ENCODE peak calls at places on chromosome 22, in eight cellular contexts. One of them, this sample, is unnamed.

GRCh38 chr22:39514373-39514973 is 5.9 kb upstream of the ATF4 start:
- DNase-seq in CD8-positive, alpha-beta T cell: peak; percentile 58
- DNase-seq in lung: no peak
- DNase-seq in K562: no peak
- DNase-seq in kidney: peak; percentile 66
- DNase-seq in tibial nerve: peak; percentile 72
- DNase-seq in cardiac muscle cell: peak; percentile 58
- DNase-seq in H9: peak; percentile 50
- DNase-seq in this sample: peak; percentile 89

GRCh38 chr22:32720924-32721323 is 80.6 kb upstream of the TIMP3 start:
- DNase-seq in CD8-positive, alpha-beta T cell: no peak
- DNase-seq in lung: no peak
- DNase-seq in K562: no peak
- DNase-seq in kidney: no peak
- DNase-seq in tibial nerve: no peak
- DNase-seq in cardiac muscle cell: no peak
- DNase-seq in H9: no peak
- DNase-seq in this sample: no peak

GRCh38 chr22:37604875-37605274 is 3.8 kb upstream of the GGA1 start:
- DNase-seq in CD8-positive, alpha-beta T cell: peak; percentile 63
- DNase-seq in lung: no peak
- DNase-seq in K562: no peak
- DNase-seq in kidney: no peak
- DNase-seq in tibial nerve: no peak
- DNase-seq in cardiac muscle cell: no peak
- DNase-seq in H9: no peak
- DNase-seq in this sample: no peak

GRCh38 chr22:38789606-38790005 is 4.3 kb downstream of the DNAL4 start:
- DNase-seq in CD8-positive, alpha-beta T cell: no peak
- DNase-seq in lung: no peak
- DNase-seq in K562: no peak
- DNase-seq in kidney: peak; percentile 2
- DNase-seq in tibial nerve: no peak
- DNase-seq in cardiac muscle cell: no peak
- DNase-seq in H9: no peak
- DNase-seq in this sample: no peak

GRCh38 chr22:48745842-48746788 is 1081.6 kb downstream of the BRD1 start:
- DNase-seq in CD8-positive, alpha-beta T cell: peak; percentile 7
- DNase-seq in lung: peak; percentile 22
- DNase-seq in K562: no peak
- DNase-seq in kidney: peak; percentile 59
- DNase-seq in tibial nerve: no peak
- DNase-seq in cardiac muscle cell: no peak
- DNase-seq in H9: peak; percentile 27
- DNase-seq in this sample: peak; percentile 48

GRCh38 chr22:19998232-19998951 is 18.2 kb downstream of the ARVCF start:
- DNase-seq in CD8-positive, alpha-beta T cell: no peak
- DNase-seq in lung: no peak
- DNase-seq in K562: no peak
- DNase-seq in kidney: peak; percentile 71
- DNase-seq in tibial nerve: no peak
- DNase-seq in cardiac muscle cell: peak; percentile 21
- DNase-seq in H9: no peak
- DNase-seq in this sample: no peak

GRCh38 chr22:37196539-37197450 is 8.7 kb upstream of the C1QTNF6 start:
- DNase-seq in CD8-positive, alpha-beta T cell: no peak
- DNase-seq in lung: peak; percentile 84
- DNase-seq in K562: no peak
- DNase-seq in kidney: peak; percentile 96
- DNase-seq in tibial nerve: peak; percentile 77
- DNase-seq in cardiac muscle cell: peak; percentile 61
- DNase-seq in H9: no peak
- DNase-seq in this sample: no peak

GRCh38 chr22:22684605-22685561 is 40.5 kb downstream of the GGTLC2 start:
- DNase-seq in CD8-positive, alpha-beta T cell: no peak
- DNase-seq in lung: no peak
- DNase-seq in K562: peak; percentile 77
- DNase-seq in kidney: no peak
- DNase-seq in tibial nerve: no peak
- DNase-seq in cardiac muscle cell: no peak
- DNase-seq in H9: peak; percentile 67
- DNase-seq in this sample: peak; percentile 86

GRCh38 chr22:33867118-33867863 is 53.0 kb downstream of the LARGE1 start:
- DNase-seq in CD8-positive, alpha-beta T cell: no peak
- DNase-seq in lung: no peak
- DNase-seq in K562: no peak
- DNase-seq in kidney: no peak
- DNase-seq in tibial nerve: no peak
- DNase-seq in cardiac muscle cell: no peak
- DNase-seq in H9: no peak
- DNase-seq in this sample: no peak
- TF ChIP-seq CTCF in CD8-positive, alpha-beta T cell: no peak
- TF ChIP-seq CTCF in lung: no peak
- TF ChIP-seq CTCF in K562: no peak
- TF ChIP-seq CTCF in kidney: no peak
- TF ChIP-seq CTCF in tibial nerve: no peak
- TF ChIP-seq CTCF in cardiac muscle cell: no peak
- TF ChIP-seq CTCF in H9: no peak
- TF ChIP-seq CTCF in this sample: no peak

GRCh38 chr22:46595545-46595944 is 24.6 kb upstream of the GRAMD4 start:
- DNase-seq in CD8-positive, alpha-beta T cell: no peak
- DNase-seq in lung: no peak
- DNase-seq in K562: no peak
- DNase-seq in kidney: peak; percentile 75
- DNase-seq in tibial nerve: no peak
- DNase-seq in cardiac muscle cell: no peak
- DNase-seq in H9: no peak
- DNase-seq in this sample: no peak
- H3K4me1 ChIP-seq in CD8-positive, alpha-beta T cell: peaks cover 15% of the 10 kb centered on the region
- H3K4me1 ChIP-seq in lung: peaks cover 6% of the 10 kb centered on the region
- H3K4me1 ChIP-seq in K562: peaks cover 42% of the 10 kb centered on the region
- H3K4me1 ChIP-seq in kidney: peaks cover 17% of the 10 kb centered on the region
- H3K4me1 ChIP-seq in tibial nerve: peaks cover 24% of the 10 kb centered on the region
- H3K4me1 ChIP-seq in cardiac muscle cell: peaks cover 27% of the 10 kb centered on the region
- H3K4me1 ChIP-seq in H9: peaks cover 2% of the 10 kb centered on the region
- H3K4me1 ChIP-seq in this sample: no peaks in the 10 kb centered on the region

GRCh38 chr22:24270556-24271405 is at the start of gene SPECC1L:
- DNase-seq in CD8-positive, alpha-beta T cell: peak; percentile 89
- DNase-seq in lung: peak; percentile 93
- DNase-seq in K562: peak; percentile 91
- DNase-seq in kidney: peak; percentile 98
- DNase-seq in tibial nerve: peak; percentile 85
- DNase-seq in cardiac muscle cell: peak; percentile 94
- DNase-seq in H9: peak; percentile 95
- DNase-seq in this sample: peak; percentile 98

GRCh38 chr22:24271406-24271760 is 752 bp downstream of the SPECC1L start:
- DNase-seq in CD8-positive, alpha-beta T cell: no peak
- DNase-seq in lung: no peak
- DNase-seq in K562: no peak
- DNase-seq in kidney: no peak
- DNase-seq in tibial nerve: no peak
- DNase-seq in cardiac muscle cell: no peak
- DNase-seq in H9: no peak
- DNase-seq in this sample: no peak

DNA sequence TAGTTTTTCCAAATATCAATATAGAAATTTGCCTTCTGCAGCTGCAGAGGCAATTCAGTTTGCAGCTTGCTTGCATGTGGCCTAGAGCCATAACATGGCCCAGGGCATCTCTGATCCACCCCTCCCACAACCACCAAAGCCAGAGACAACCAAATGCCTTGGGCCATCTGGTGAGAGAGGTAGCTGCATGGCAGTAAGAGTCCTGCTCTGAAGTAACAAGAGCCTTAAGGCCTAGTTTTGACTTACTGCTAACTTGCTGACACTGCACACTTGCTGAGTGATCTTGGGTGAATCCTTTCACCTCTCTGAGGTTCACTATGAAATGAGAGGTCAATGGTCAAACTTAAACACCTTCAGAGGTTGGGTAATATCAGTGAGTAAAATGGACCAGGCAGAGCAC is 4.9 kb upstream of the SPECC1L start:
- DNase-seq in CD8-positive, alpha-beta T cell: no peak
- DNase-seq in lung: no peak
- DNase-seq in K562: no peak
- DNase-seq in kidney: no peak
- DNase-seq in tibial nerve: no peak
- DNase-seq in cardiac muscle cell: no peak
- DNase-seq in H9: no peak
- DNase-seq in this sample: peak; percentile 30
- TF ChIP-seq CTCF in CD8-positive, alpha-beta T cell: no peak
- TF ChIP-seq CTCF in lung: no peak
- TF ChIP-seq CTCF in K562: no peak
- TF ChIP-seq CTCF in kidney: no peak
- TF ChIP-seq CTCF in tibial nerve: no peak
- TF ChIP-seq CTCF in cardiac muscle cell: no peak
- TF ChIP-seq CTCF in H9: no peak
- TF ChIP-seq CTCF in this sample: no peak

GRCh38 chr22:25372000-25372595 is 152.7 kb downstream of the CRYBB2 start:
- DNase-seq in CD8-positive, alpha-beta T cell: no peak
- DNase-seq in lung: no peak
- DNase-seq in K562: no peak
- DNase-seq in kidney: no peak
- DNase-seq in tibial nerve: no peak
- DNase-seq in cardiac muscle cell: no peak
- DNase-seq in H9: no peak
- DNase-seq in this sample: no peak
- H3K4me1 ChIP-seq in CD8-positive, alpha-beta T cell: no peaks in the 10 kb centered on the region
- H3K4me1 ChIP-seq in lung: no peaks in the 10 kb centered on the region
- H3K4me1 ChIP-seq in K562: peaks cover 5% of the 10 kb centered on the region
- H3K4me1 ChIP-seq in kidney: peaks cover 3% of the 10 kb centered on the region
- H3K4me1 ChIP-seq in tibial nerve: no peaks in the 10 kb centered on the region
- H3K4me1 ChIP-seq in cardiac muscle cell: no peaks in the 10 kb centered on the region
- H3K4me1 ChIP-seq in H9: no peaks in the 10 kb centered on the region
- H3K4me1 ChIP-seq in this sample: no peaks in the 10 kb centered on the region

DNA sequence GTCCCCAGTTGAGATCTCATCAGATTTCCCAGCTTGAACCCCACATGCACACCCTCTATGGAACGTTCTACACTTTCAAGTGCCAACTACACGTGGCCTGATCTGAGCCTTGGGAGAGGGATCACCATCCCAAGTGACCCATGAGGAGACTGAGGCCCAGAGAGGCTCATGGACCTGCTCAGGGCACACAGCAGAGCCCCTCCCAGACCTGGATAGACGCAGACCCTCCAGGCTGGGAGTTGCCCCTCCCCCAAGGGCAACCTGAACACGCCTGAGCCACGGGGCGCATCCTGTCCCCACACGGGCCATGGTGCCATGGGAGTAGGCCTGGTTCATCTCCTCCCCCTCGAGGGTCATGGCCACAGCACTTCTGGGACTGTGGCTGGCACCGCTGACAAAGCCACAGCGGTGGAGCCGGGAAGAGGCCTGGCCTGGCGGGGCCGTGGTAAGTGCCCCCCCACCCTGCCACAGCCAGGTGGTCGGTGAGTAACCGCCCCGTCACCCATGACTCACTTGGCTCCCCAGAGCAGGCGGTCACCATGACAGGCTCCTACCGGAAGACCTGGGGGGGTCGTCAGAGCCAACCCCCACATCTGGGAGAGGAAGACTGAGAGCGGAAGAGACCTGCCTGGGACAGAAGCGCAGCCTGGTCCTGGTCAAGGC is 8.1 kb downstream of the WNT7B start:
- DNase-seq in CD8-positive, alpha-beta T cell: no peak
- DNase-seq in lung: no peak
- DNase-seq in K562: no peak
- DNase-seq in kidney: no peak
- DNase-seq in tibial nerve: no peak
- DNase-seq in cardiac muscle cell: no peak
- DNase-seq in H9: no peak
- DNase-seq in this sample: no peak
- TF ChIP-seq CTCF in CD8-positive, alpha-beta T cell: no peak
- TF ChIP-seq CTCF in lung: no peak
- TF ChIP-seq CTCF in K562: no peak
- TF ChIP-seq CTCF in kidney: no peak
- TF ChIP-seq CTCF in tibial nerve: no peak
- TF ChIP-seq CTCF in cardiac muscle cell: no peak
- TF ChIP-seq CTCF in H9: no peak
- TF ChIP-seq CTCF in this sample: no peak

GRCh38 chr22:35872451-35872850 is 154.8 kb downstream of the APOL5 start:
- DNase-seq in CD8-positive, alpha-beta T cell: no peak
- DNase-seq in lung: no peak
- DNase-seq in K562: no peak
- DNase-seq in kidney: no peak
- DNase-seq in tibial nerve: no peak
- DNase-seq in cardiac muscle cell: no peak
- DNase-seq in H9: no peak
- DNase-seq in this sample: no peak

GRCh38 chr22:35870517-35871275 is 153.0 kb downstream of the APOL5 start:
- DNase-seq in CD8-positive, alpha-beta T cell: no peak
- DNase-seq in lung: no peak
- DNase-seq in K562: no peak
- DNase-seq in kidney: no peak
- DNase-seq in tibial nerve: no peak
- DNase-seq in cardiac muscle cell: no peak
- DNase-seq in H9: no peak
- DNase-seq in this sample: no peak

GRCh38 chr22:35868938-35869337 is 151.3 kb downstream of the APOL5 start:
- DNase-seq in CD8-positive, alpha-beta T cell: no peak
- DNase-seq in lung: no peak
- DNase-seq in K562: no peak
- DNase-seq in kidney: no peak
- DNase-seq in tibial nerve: no peak
- DNase-seq in cardiac muscle cell: no peak
- DNase-seq in H9: no peak
- DNase-seq in this sample: no peak

DNA sequence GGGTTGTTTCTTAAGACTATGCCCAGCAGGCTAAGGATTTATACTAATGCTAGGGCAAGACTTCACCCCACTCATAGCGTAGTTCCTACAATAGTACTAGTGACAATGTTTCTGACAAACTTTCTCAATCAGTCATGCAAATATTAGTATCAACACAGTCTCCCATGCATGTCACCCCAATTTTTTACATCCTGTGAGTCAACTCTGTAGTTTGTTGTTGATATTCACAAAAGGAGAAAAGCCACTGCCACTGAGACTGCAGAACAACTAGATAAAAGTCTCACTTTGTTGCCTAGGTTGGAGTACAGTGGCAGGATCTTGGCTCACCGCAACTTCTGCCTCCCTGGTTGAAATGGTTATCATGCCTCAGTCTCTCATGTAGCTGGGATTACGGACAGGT is 155.2 kb downstream of the RBFOX2 start:
- DNase-seq in CD8-positive, alpha-beta T cell: no peak
- DNase-seq in lung: no peak
- DNase-seq in K562: no peak
- DNase-seq in kidney: no peak
- DNase-seq in tibial nerve: no peak
- DNase-seq in cardiac muscle cell: no peak
- DNase-seq in H9: no peak
- DNase-seq in this sample: no peak
- H3K4me1 ChIP-seq in CD8-positive, alpha-beta T cell: no peaks in the 10 kb centered on the region
- H3K4me1 ChIP-seq in lung: peaks cover 25% of the 10 kb centered on the region
- H3K4me1 ChIP-seq in K562: peaks cover 3% of the 10 kb centered on the region
- H3K4me1 ChIP-seq in kidney: no peaks in the 10 kb centered on the region
- H3K4me1 ChIP-seq in tibial nerve: no peaks in the 10 kb centered on the region
- H3K4me1 ChIP-seq in cardiac muscle cell: peaks cover 21% of the 10 kb centered on the region
- H3K4me1 ChIP-seq in H9: no peaks in the 10 kb centered on the region
- H3K4me1 ChIP-seq in this sample: peaks cover 4% of the 10 kb centered on the region

GRCh38 chr22:18065256-18065655 is 12.5 kb upstream of the PEX26 start:
- DNase-seq in CD8-positive, alpha-beta T cell: no peak
- DNase-seq in lung: no peak
- DNase-seq in K562: no peak
- DNase-seq in kidney: no peak
- DNase-seq in tibial nerve: no peak
- DNase-seq in cardiac muscle cell: no peak
- DNase-seq in H9: peak; percentile 66
- DNase-seq in this sample: peak; percentile 81
- TF ChIP-seq CTCF in CD8-positive, alpha-beta T cell: no peak
- TF ChIP-seq CTCF in lung: no peak
- TF ChIP-seq CTCF in K562: no peak
- TF ChIP-seq CTCF in kidney: no peak
- TF ChIP-seq CTCF in tibial nerve: no peak
- TF ChIP-seq CTCF in cardiac muscle cell: no peak
- TF ChIP-seq CTCF in H9: peak; percentile 46
- TF ChIP-seq CTCF in this sample: peak; percentile 57